ENCODE peak calls at places on chromosomes 13 and 19, in five cellular contexts. One of them, this sample, is unnamed.

GRCh38 chr13:69970521-69970920 is 137.1 kb upstream of the ATXN8OS start:
- DNase-seq in aorta: no peak
- DNase-seq in hepatocyte: peak
- DNase-seq in stomach: no peak
- DNase-seq in GM23248: no peak
- DNase-seq in this sample: no peak

GRCh38 chr13:48078251-48078656 is 16.6 kb downstream of the MED4 start:
- DNase-seq in aorta: no peak
- DNase-seq in hepatocyte: no peak
- DNase-seq in stomach: no peak
- DNase-seq in GM23248: peak
- DNase-seq in this sample: no peak

GRCh38 chr19:44112802-44113137 is 429 bp upstream of the ZNF225 start:
- DNase-seq in aorta: no peak
- DNase-seq in hepatocyte: no peak
- DNase-seq in stomach: no peak
- DNase-seq in GM23248: no peak
- DNase-seq in this sample: no peak

GRCh38 chr19:4707956-4708650 is 15.5 kb downstream of the DPP9 start:
- DNase-seq in aorta: no peak
- DNase-seq in hepatocyte: no peak
- DNase-seq in stomach: peak
- DNase-seq in GM23248: peak
- DNase-seq in this sample: no peak

GRCh38 chr19:34128558-34129250 is 43.6 kb upstream of the LSM14A start:
- DNase-seq in aorta: no peak
- DNase-seq in hepatocyte: no peak
- DNase-seq in stomach: no peak
- DNase-seq in GM23248: peak
- DNase-seq in this sample: no peak

GRCh38 chr13:44088911-44089851 is 209.5 kb downstream of the LACC1 start:
- DNase-seq in aorta: no peak
- DNase-seq in hepatocyte: no peak
- DNase-seq in stomach: no peak
- DNase-seq in GM23248: peak
- DNase-seq in this sample: no peak

GRCh38 chr13:20102776-20103175 is 58.1 kb downstream of the GJA3 start:
- DNase-seq in aorta: no peak
- DNase-seq in hepatocyte: no peak
- DNase-seq in stomach: no peak
- DNase-seq in GM23248: peak
- DNase-seq in this sample: no peak

GRCh38 chr19:45103200-45103624 is 10.2 kb downstream of the PPP1R37 start:
- DNase-seq in aorta: peak
- DNase-seq in hepatocyte: no peak
- DNase-seq in stomach: no peak
- DNase-seq in GM23248: no peak
- DNase-seq in this sample: no peak

GRCh38 chr19:41941410-41942202 is 13.4 kb upstream of the ERFL start:
- DNase-seq in aorta: no peak
- DNase-seq in hepatocyte: no peak
- DNase-seq in stomach: no peak
- DNase-seq in GM23248: no peak
- DNase-seq in this sample: no peak

DNA sequence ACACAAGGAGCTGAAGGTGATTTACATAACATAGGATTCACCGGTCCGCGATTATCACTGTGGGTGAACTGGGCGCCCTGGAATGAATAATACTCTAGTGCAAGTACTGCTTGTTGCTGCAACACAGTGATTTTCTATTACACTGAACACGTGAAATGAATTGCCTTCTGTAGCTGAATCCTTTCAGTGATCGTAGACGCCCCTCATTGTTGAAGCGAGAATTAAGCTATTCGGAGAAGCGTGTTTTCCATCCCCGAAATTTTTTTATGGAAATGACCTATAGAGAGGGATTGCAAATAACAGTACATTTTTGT is 2.7 kb upstream of the MAB21L1 start:
- DNase-seq in aorta: no peak
- DNase-seq in hepatocyte: no peak
- DNase-seq in stomach: no peak
- DNase-seq in GM23248: no peak
- DNase-seq in this sample: no peak
- H3K4me3 ChIP-seq in aorta: no peak
- H3K4me3 ChIP-seq in hepatocyte: no peak
- H3K4me3 ChIP-seq in stomach: no peak
- H3K4me3 ChIP-seq in GM23248: no peak
- H3K4me3 ChIP-seq in this sample: no peak

GRCh38 chr19:566844-567243 is 5.6 kb upstream of the BSG start:
- DNase-seq in aorta: no peak
- DNase-seq in hepatocyte: no peak
- DNase-seq in stomach: no peak
- DNase-seq in GM23248: no peak
- DNase-seq in this sample: no peak
- H3K27ac ChIP-seq in aorta: no peak
- H3K27ac ChIP-seq in hepatocyte: peak
- H3K27ac ChIP-seq in stomach: peak
- H3K27ac ChIP-seq in GM23248: no peak
- H3K27ac ChIP-seq in this sample: no peak

GRCh38 chr19:17794731-17795494 is at the start of gene B3GNT3:
- DNase-seq in aorta: peak
- DNase-seq in hepatocyte: peak
- DNase-seq in stomach: peak
- DNase-seq in GM23248: peak
- DNase-seq in this sample: no peak
- H3K4me3 ChIP-seq in aorta: no peak
- H3K4me3 ChIP-seq in hepatocyte: peak
- H3K4me3 ChIP-seq in stomach: peak
- H3K4me3 ChIP-seq in GM23248: peak
- H3K4me3 ChIP-seq in this sample: no peak

GRCh38 chr13:28922341-28922740 is 102.2 kb downstream of the MTUS2 start:
- DNase-seq in aorta: no peak
- DNase-seq in hepatocyte: no peak
- DNase-seq in stomach: no peak
- DNase-seq in GM23248: no peak
- DNase-seq in this sample: no peak

GRCh38 chr13:28918030-28918429 is 97.9 kb downstream of the MTUS2 start:
- DNase-seq in aorta: no peak
- DNase-seq in hepatocyte: no peak
- DNase-seq in stomach: no peak
- DNase-seq in GM23248: no peak
- DNase-seq in this sample: no peak
- H3K27ac ChIP-seq in aorta: no peak
- H3K27ac ChIP-seq in hepatocyte: no peak
- H3K27ac ChIP-seq in stomach: no peak
- H3K27ac ChIP-seq in GM23248: no peak
- H3K27ac ChIP-seq in this sample: no peak

GRCh38 chr13:113977976-113978375 is 4.1 kb upstream of the C13orf46 start:
- DNase-seq in aorta: peak
- DNase-seq in hepatocyte: no peak
- DNase-seq in stomach: no peak
- DNase-seq in GM23248: no peak
- DNase-seq in this sample: no peak
- H3K4me3 ChIP-seq in aorta: no peak
- H3K4me3 ChIP-seq in hepatocyte: no peak
- H3K4me3 ChIP-seq in stomach: no peak
- H3K4me3 ChIP-seq in GM23248: no peak
- H3K4me3 ChIP-seq in this sample: no peak

GRCh38 chr13:60604058-60604457 is 207.0 kb downstream of the TDRD3 start:
- DNase-seq in aorta: no peak
- DNase-seq in hepatocyte: no peak
- DNase-seq in stomach: no peak
- DNase-seq in GM23248: no peak
- DNase-seq in this sample: no peak
- H3K27ac ChIP-seq in aorta: no peak
- H3K27ac ChIP-seq in hepatocyte: no peak
- H3K27ac ChIP-seq in stomach: no peak
- H3K27ac ChIP-seq in GM23248: no peak
- H3K27ac ChIP-seq in this sample: no peak

DNA sequence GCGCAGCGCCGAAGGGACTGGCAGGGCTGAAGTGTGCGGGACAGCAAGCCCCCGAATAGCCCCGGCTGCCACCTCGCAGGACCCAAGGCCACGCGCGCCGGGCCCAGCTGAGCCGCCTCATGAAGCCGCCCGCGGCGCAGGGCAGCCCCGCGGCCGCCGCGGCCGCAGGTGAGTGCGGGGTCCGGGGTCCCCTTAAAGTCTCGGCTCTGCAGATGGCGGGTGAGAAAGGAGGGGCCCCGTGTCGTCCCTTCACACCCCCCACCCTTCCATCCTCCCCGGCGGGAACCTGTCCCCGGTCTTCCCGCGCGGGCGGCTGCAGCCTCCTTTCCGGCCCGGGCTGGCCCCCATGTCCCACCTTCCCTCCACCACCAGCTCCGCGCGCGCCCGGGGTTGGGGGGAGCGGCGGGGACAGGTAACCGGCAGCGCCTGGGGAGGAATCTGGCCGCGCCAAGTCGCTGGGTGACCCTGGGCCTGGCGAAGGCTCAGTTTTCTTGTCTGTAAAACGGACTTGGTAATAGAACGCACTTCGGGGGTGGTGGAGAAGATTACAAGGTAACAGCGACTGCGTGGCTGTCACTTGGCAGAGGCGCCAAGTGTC is 338 bp downstream of the RGCC start:
- DNase-seq in aorta: peak
- DNase-seq in hepatocyte: peak
- DNase-seq in stomach: no peak
- DNase-seq in GM23248: peak
- DNase-seq in this sample: no peak
- H3K4me3 ChIP-seq in aorta: peak
- H3K4me3 ChIP-seq in hepatocyte: peak
- H3K4me3 ChIP-seq in stomach: peak
- H3K4me3 ChIP-seq in GM23248: peak
- H3K4me3 ChIP-seq in this sample: peak

GRCh38 chr19:49335071-49335783 is at the start of gene CD37:
- DNase-seq in aorta: peak
- DNase-seq in hepatocyte: no peak
- DNase-seq in stomach: peak
- DNase-seq in GM23248: no peak
- DNase-seq in this sample: no peak
- H3K27ac ChIP-seq in aorta: no peak
- H3K27ac ChIP-seq in hepatocyte: no peak
- H3K27ac ChIP-seq in stomach: peak
- H3K27ac ChIP-seq in GM23248: no peak
- H3K27ac ChIP-seq in this sample: no peak

GRCh38 chr13:31327157-31327556 is 127.4 kb downstream of the B3GLCT start:
- DNase-seq in aorta: no peak
- DNase-seq in hepatocyte: no peak
- DNase-seq in stomach: no peak
- DNase-seq in GM23248: no peak
- DNase-seq in this sample: no peak

GRCh38 chr13:31321457-31321856 is 121.7 kb downstream of the B3GLCT start:
- DNase-seq in aorta: no peak
- DNase-seq in hepatocyte: no peak
- DNase-seq in stomach: no peak
- DNase-seq in GM23248: no peak
- DNase-seq in this sample: no peak

GRCh38 chr13:31320946-31321345 is 121.2 kb downstream of the B3GLCT start:
- DNase-seq in aorta: no peak
- DNase-seq in hepatocyte: no peak
- DNase-seq in stomach: no peak
- DNase-seq in GM23248: no peak
- DNase-seq in this sample: no peak

GRCh38 chr13:31322025-31322424 is 122.2 kb downstream of the B3GLCT start:
- DNase-seq in aorta: no peak
- DNase-seq in hepatocyte: peak
- DNase-seq in stomach: no peak
- DNase-seq in GM23248: peak
- DNase-seq in this sample: no peak

GRCh38 chr13:31322702-31323101 is 122.9 kb downstream of the B3GLCT start:
- DNase-seq in aorta: no peak
- DNase-seq in hepatocyte: no peak
- DNase-seq in stomach: no peak
- DNase-seq in GM23248: no peak
- DNase-seq in this sample: no peak
- H3K4me3 ChIP-seq in aorta: no peak
- H3K4me3 ChIP-seq in hepatocyte: no peak
- H3K4me3 ChIP-seq in stomach: no peak
- H3K4me3 ChIP-seq in GM23248: no peak
- H3K4me3 ChIP-seq in this sample: no peak